ENCODE peak calls at places on chromosomes 6 and 20, in six cellular contexts. N is GDM1, R is NCI-H748 treated with DMSO at 0.1 percent for 48 hours, Y is NCI-H2171 treated with DMSO at 0.1 percent for 48 hours, O is osteoblast, X is brain microvascular endothelial cell. S is an unnamed sample.

GRCh38 chr20:23228912-23229311 is 121.7 kb upstream of the NXT1 start:
- DNase-seq in N (no peak), O (peak), X (peak), R (no peak), Y (no peak), S (no peak)

GRCh38 chr20:59645761-59646171 is 41.4 kb downstream of the PHACTR3 start:
- DNase-seq in O (no peak), R (no peak), N (no peak), Y (no peak), X (no peak), S (no peak)

GRCh38 chr20:7935027-7935551 is 5.2 kb downstream of the HAO1 start:
- DNase-seq in X (no peak), Y (no peak), N (no peak), O (no peak), R (no peak), S (no peak)

GRCh38 chr6:45709834-45710233 is 305.8 kb downstream of the CLIC5 start:
- DNase-seq in Y (no peak), O (no peak), R (no peak), N (no peak), X (no peak), S (no peak)

GRCh38 chr20:22805219-22805618 is 220.8 kb upstream of the FOXA2 start:
- DNase-seq in O (no peak), X (peak), R (no peak), Y (no peak), N (peak), S (peak)

GRCh38 chr6:165222315-165223025 is 86.9 kb downstream of the C6orf118 start:
- DNase-seq in R (no peak), O (no peak), X (no peak), N (no peak), Y (no peak), S (no peak)

GRCh38 chr6:28462401-28462800 is 19.1 kb upstream of the ZSCAN23 start:
- DNase-seq in X (no peak), Y (no peak), R (no peak), N (no peak), O (no peak), S (no peak)

GRCh38 chr20:50655325-50655880 is 35.9 kb downstream of the RIPOR3 start:
- DNase-seq in X (no peak), N (no peak), R (no peak), O (no peak), Y (no peak), S (no peak)

GRCh38 chr20:24998631-24999445 is 6.3 kb upstream of the APMAP start:
- DNase-seq in O (no peak), R (no peak), Y (no peak), N (no peak), X (no peak), S (no peak)